ENCODE peak calls at places on chromosomes 5 and 9, in six cellular contexts. E is anterior cingulate cortex, S is A673, Q is NCI-H1092 treated with DMSO at 0.1 percent for 48 hours, X is transverse colon, O is iris pigment epithelial cell. K is an unnamed sample.
A peak's percentile ranks its signal among the peaks of the same experiment; 100 is the strongest.

GRCh38 chr5:154158379-154158738 is 32.2 kb upstream of the GALNT10 start:
- DNase-seq in E (no peak), S (no peak), Q (no peak), X (no peak), O (no peak), K (no peak)

GRCh38 chr9:16501098-16501663 is 369.3 kb downstream of the BNC2 start:
- DNase-seq in E (no peak), S (no peak), Q (no peak), X (no peak), O (peak; percentile 77), K (no peak)

GRCh38 chr5:150081541-150082283 is 4.6 kb downstream of the CSF1R start:
- DNase-seq in E (no peak), S (no peak), Q (no peak), X (peak; percentile 53), O (no peak), K (no peak)

GRCh38 chr9:107587175-107587963 is 97.8 kb upstream of the KLF4 start:
- DNase-seq in E (no peak), S (no peak), Q (no peak), X (peak; percentile 88), O (no peak), K (no peak)

GRCh38 chr9:70113403-70114022 is 69.9 kb downstream of the MAMDC2 start:
- DNase-seq in E (no peak), S (peak; percentile 60), Q (peak; percentile 70), X (peak; percentile 39), O (peak; percentile 75), K (no peak)

GRCh38 chr9:86091477-86091876 is 7.9 kb downstream of the GOLM1 start:
- DNase-seq in E (no peak), S (no peak), Q (no peak), X (no peak), O (no peak), K (no peak)

GRCh38 chr5:97534166-97534565 is 351.1 kb upstream of the RIOK2 start:
- DNase-seq in E (no peak), S (peak; percentile 46), Q (peak; percentile 12), X (peak; percentile 26), O (peak; percentile 96), K (no peak)

GRCh38 chr5:163504091-163504931 is 1.1 kb upstream of the MAT2B start:
- DNase-seq in E (no peak), S (peak; percentile 52), Q (no peak), X (peak; percentile 60), O (peak; percentile 71), K (no peak)

GRCh38 chr5:34571380-34572041 is 84.6 kb upstream of the RAI14 start:
- DNase-seq in E (no peak), S (peak; percentile 70), Q (no peak), X (no peak), O (peak; percentile 86), K (no peak)

GRCh38 chr9:104912606-104913005 is 15.3 kb downstream of the ABCA1 start:
- DNase-seq in E (no peak), S (no peak), Q (no peak), X (no peak), O (no peak), K (no peak)

GRCh38 chr5:39055760-39056393 is 18.3 kb downstream of the RICTOR start:
- DNase-seq in E (no peak), S (no peak), Q (no peak), X (no peak), O (no peak), K (no peak)

GRCh38 chr5:41094871-41095270 is 23.7 kb upstream of the MROH2B start:
- DNase-seq in E (no peak), S (no peak), Q (no peak), X (no peak), O (no peak), K (no peak)

GRCh38 chr5:115888027-115888426 is 46.3 kb downstream of the AP3S1 start:
- DNase-seq in E (no peak), S (peak; percentile 8), Q (no peak), X (no peak), O (peak; percentile 38), K (no peak)

GRCh38 chr9:5336683-5337082 is 3.0 kb downstream of the RLN1 start:
- DNase-seq in E (no peak), S (no peak), Q (no peak), X (no peak), O (no peak), K (no peak)

GRCh38 chr5:78601622-78602314 is 46.8 kb downstream of the LHFPL2 start:
- DNase-seq in E (no peak), S (no peak), Q (no peak), X (no peak), O (peak; percentile 63), K (no peak)

GRCh38 chr9:87464110-87464991 is 33.3 kb upstream of the DAPK1 start:
- DNase-seq in E (no peak), S (peak; percentile 52), Q (no peak), X (no peak), O (no peak), K (peak; percentile 79)

GRCh38 chr9:83537331-83538171 is 650 bp downstream of the FRMD3 start:
- DNase-seq in E (no peak), S (no peak), Q (peak; percentile 58), X (no peak), O (peak; percentile 8), K (no peak)

GRCh38 chr5:82793808-82794419 is 283.3 kb downstream of the TMEM167A start:
- DNase-seq in E (no peak), S (peak; percentile 63), Q (peak; percentile 0), X (peak; percentile 35), O (peak; percentile 28), K (no peak)

GRCh38 chr5:137192293-137192743 is 306.8 kb downstream of the SPOCK1 start:
- DNase-seq in E (no peak), S (no peak), Q (no peak), X (no peak), O (no peak), K (no peak)

GRCh38 chr5:94761786-94762185 is 143.3 kb downstream of the SLF1 start:
- DNase-seq in E (no peak), S (no peak), Q (no peak), X (no peak), O (no peak), K (no peak)

GRCh38 chr9:14006586-14007198 is 307.2 kb downstream of the NFIB start:
- DNase-seq in E (no peak), S (no peak), Q (no peak), X (no peak), O (no peak), K (no peak)

GRCh38 chr5:112417931-112418358 is 1.1 kb downstream of the EPB41L4A start:
- DNase-seq in E (no peak), S (no peak), Q (peak; percentile 4), X (peak; percentile 50), O (peak; percentile 28), K (no peak)

GRCh38 chr5:117497626-117498025 is 923.0 kb upstream of the SEMA6A start:
- DNase-seq in E (no peak), S (no peak), Q (no peak), X (no peak), O (no peak), K (no peak)

GRCh38 chr9:136527721-136528710 is 17.8 kb downstream of the NOTCH1 start:
- DNase-seq in E (no peak), S (peak; percentile 49), Q (peak; percentile 28), X (peak; percentile 77), O (no peak), K (no peak)

GRCh38 chr5:152523964-152524363 is 118.9 kb upstream of the NMUR2 start:
- DNase-seq in E (no peak), S (no peak), Q (no peak), X (no peak), O (no peak), K (no peak)

GRCh38 chr5:148820778-148821395 is 5.5 kb upstream of the ADRB2 start:
- DNase-seq in E (no peak), S (peak; percentile 42), Q (peak; percentile 9), X (no peak), O (peak; percentile 49), K (no peak)

GRCh38 chr5:133309166-133309791 is 257.5 kb downstream of the HSPA4 start:
- DNase-seq in E (no peak), S (no peak), Q (no peak), X (no peak), O (no peak), K (no peak)